ENCODE peak calls at places on chromosomes 4 and X, in eight cellular contexts. W is frontal cortex; M is iPS-NIHi11; O is AG08395; K is activated CD4-positive, alpha-beta T cell treated with anti-CD3 and anti-CD28 coated beads, Interleukin-2, amount 50 U/mL, for 1 hour; H is DMS153; I is HT-29; T is NCI-H187 treated with DMSO at 0.1 percent for 48 hours. G is an unnamed sample.
A peak's percentile ranks its signal among the peaks of the same experiment; 100 is the strongest.

GRCh38 chrX:87621697-87622096 is 104.1 kb downstream of the KLHL4 start:
- DNase-seq in H (no peak), I (peak; percentile 41), W (no peak), K (no peak), O (no peak), M (no peak), T (no peak), G (no peak)

GRCh38 chr4:10716163-10716562 is 31.6 kb upstream of the CLNK start:
- DNase-seq in M (no peak), I (no peak), H (no peak), T (no peak), O (no peak), W (no peak), K (no peak), G (no peak)

GRCh38 chrX:40996886-40997530 is 88.2 kb upstream of the USP9X start:
- DNase-seq in I (peak; percentile 53), W (peak; percentile 14), O (peak; percentile 38), H (no peak), T (no peak), K (no peak), M (peak; percentile 46), G (peak; percentile 43)

GRCh38 chr4:122777846-122778501 is 45.5 kb downstream of the BBS12 start:
- DNase-seq in W (no peak), K (no peak), M (no peak), O (peak; percentile 75), I (no peak), H (no peak), T (no peak), G (no peak)

GRCh38 chr4:83282049-83282535 is 2.5 kb downstream of the COQ2 start:
- DNase-seq in W (peak; percentile 32), O (peak; percentile 56), M (peak; percentile 26), K (peak; percentile 46), H (no peak), T (no peak), I (peak; percentile 78), G (peak; percentile 36)

GRCh38 chrX:130560558-130560957 is 158.8 kb downstream of the RBMX2 start:
- DNase-seq in I (no peak), T (no peak), O (no peak), W (no peak), K (no peak), M (no peak), H (no peak), G (no peak)

GRCh38 chrX:9635368-9635767 is 130.3 kb downstream of the GPR143 start:
- DNase-seq in H (no peak), K (no peak), O (no peak), W (no peak), T (no peak), M (no peak), I (no peak), G (no peak)

GRCh38 chr4:76251448-76252270 is at the start of gene FAM47E:
- DNase-seq in T (peak; percentile 37), I (peak; percentile 90), W (peak; percentile 74), O (peak; percentile 62), K (peak; percentile 27), M (peak; percentile 93), H (peak; percentile 80), G (peak; percentile 92)

GRCh38 chrX:45385767-45386166 is 185.1 kb upstream of the DIPK2B start:
- DNase-seq in T (no peak), I (no peak), W (no peak), M (no peak), O (peak; percentile 21), K (no peak), H (no peak), G (no peak)

GRCh38 chr4:37728064-37728463 is 41.9 kb upstream of the RELL1 start:
- DNase-seq in I (no peak), M (no peak), T (no peak), H (no peak), W (no peak), K (no peak), O (no peak), G (no peak)